ENCODE peak calls at places on chromosomes 4 and X, in six cellular contexts. J is pancreas, H is astrocyte, C is fibroblast of lung, A is epithelial cell of esophagus, E is upper lobe of left lung. Q is an unnamed sample.

GRCh38 chr4:124386163-124386562 is 326.4 kb downstream of the ANKRD50 start:
- DNase-seq in J (no peak), H (no peak), C (no peak), A (no peak), E (no peak), Q (peak)

GRCh38 chrX:55867254-55867653 is 149.7 kb downstream of the RRAGB start:
- DNase-seq in J (no peak), H (peak), C (peak), A (peak), E (no peak), Q (peak)

GRCh38 chrX:106249706-106250379 is 81.7 kb downstream of the PWWP3B start:
- DNase-seq in J (no peak), H (peak), C (peak), A (no peak), E (no peak), Q (peak)

GRCh38 chrX:21972721-21973120 is 32.2 kb downstream of the SMS start:
- DNase-seq in J (no peak), H (peak), C (peak), A (peak), E (no peak), Q (peak)

GRCh38 chr4:74932010-74932409 is 906 bp upstream of the PARM1 start:
- DNase-seq in J (no peak), H (no peak), C (no peak), A (no peak), E (no peak), Q (no peak)

GRCh38 chr4:145808021-145808650 is 128.2 kb downstream of the C4orf51 start:
- DNase-seq in J (no peak), H (peak), C (peak), A (peak), E (no peak), Q (peak)

GRCh38 chr4:19063662-19064061 is 1042.1 kb upstream of the LCORL start:
- DNase-seq in J (no peak), H (no peak), C (no peak), A (no peak), E (no peak), Q (no peak)

GRCh38 chr4:168162604-168163003 is 70.3 kb downstream of the ANXA10 start:
- DNase-seq in J (no peak), H (peak), C (peak), A (peak), E (no peak), Q (peak)

GRCh38 chr4:56728512-56728911 is 47.4 kb upstream of the HOPX start:
- DNase-seq in J (no peak), H (peak), C (peak), A (peak), E (peak), Q (peak)

DNA sequence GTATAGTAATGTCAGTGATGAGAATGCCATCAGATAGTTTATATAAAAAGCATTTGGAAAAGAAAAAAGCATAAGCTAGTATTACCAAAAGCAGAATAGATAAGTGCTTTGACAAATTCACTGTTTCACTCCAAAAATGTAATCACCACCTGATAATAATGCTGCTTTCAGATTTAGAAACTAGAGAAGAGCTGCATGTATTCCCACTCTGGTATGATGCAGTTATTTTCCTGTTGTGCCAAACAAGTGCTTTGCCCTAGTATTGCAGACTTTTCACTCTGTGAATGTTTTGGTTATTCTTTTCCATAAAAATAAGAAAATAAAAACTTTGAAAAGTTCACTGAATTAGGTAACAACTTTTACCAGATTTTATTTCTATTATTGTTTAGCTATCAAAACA is 267.7 kb upstream of the TET2 start:
- DNase-seq in J (no peak), H (no peak), C (no peak), A (no peak), E (no peak), Q (no peak)
- H3K4me3 ChIP-seq in J (no peak), H (no peak), C (no peak), A (no peak), E (no peak), Q (no peak)

GRCh38 chrX:125826080-125826479 is 340.0 kb downstream of the DCAF12L2 start:
- DNase-seq in J (no peak), H (no peak), C (no peak), A (no peak), E (no peak), Q (no peak)
- TF ChIP-seq CTCF in J (no peak), H (no peak), C (no peak), A (no peak), E (no peak), Q (no peak)

DNA sequence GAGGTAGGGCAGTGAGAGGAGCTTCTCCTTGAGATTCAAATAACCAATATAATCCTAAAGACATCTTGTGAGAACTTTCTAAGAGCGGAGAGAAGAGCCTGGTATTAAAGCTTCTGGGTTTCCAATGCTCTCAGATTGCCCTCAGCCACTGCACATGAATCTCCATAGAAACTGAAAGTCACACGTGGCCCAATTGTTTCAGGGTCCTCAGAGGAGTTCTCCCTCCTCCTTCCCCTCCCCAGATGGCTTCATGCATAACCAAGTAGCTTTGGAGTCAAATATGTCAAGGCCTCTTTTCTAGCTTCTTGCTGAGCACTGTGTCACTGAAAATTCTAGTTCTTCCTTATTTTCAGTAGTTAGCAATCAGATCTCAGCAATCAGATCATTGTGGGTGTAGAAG is 2.3 kb downstream of the BTK start:
- DNase-seq in J (no peak), H (no peak), C (no peak), A (no peak), E (no peak), Q (no peak)
- H3K4me3 ChIP-seq in J (no peak), H (no peak), C (no peak), A (no peak), E (no peak), Q (no peak)

GRCh38 chr4:2008921-2009650 is at the start of gene NELFA:
- DNase-seq in J (peak), H (peak), C (peak), A (peak), E (peak), Q (peak)
- TF ChIP-seq CTCF in J (peak), H (no peak), C (peak), A (peak), E (peak), Q (peak)

GRCh38 chr4:83110222-83110945 is 4.1 kb downstream of the PLAC8 start:
- DNase-seq in J (peak), H (peak), C (peak), A (peak), E (peak), Q (peak)
- H3K4me3 ChIP-seq in J (peak), H (peak), C (peak), A (peak), E (peak), Q (peak)